ENCODE peak calls at places on chromosomes 13 and 19, in eight cellular contexts. C is right lobe of liver; P is skeletal muscle cell; M is fibroblast of mammary gland; W is stomach; J is aorta; U is choroid plexus epithelial cell; S is CD8-positive, alpha-beta T cell. A is an unnamed sample.

GRCh38 chr19:38162094-38162493 is 61.9 kb downstream of the DPF1 start:
- DNase-seq in C (no peak), P (no peak), M (no peak), W (no peak), J (no peak), U (no peak), S (no peak), A (no peak)

GRCh38 chr19:35043906-35044305 is 2.4 kb downstream of the HPN start:
- DNase-seq in C (no peak), P (no peak), M (no peak), W (no peak), J (no peak), U (no peak), S (no peak), A (peak; percentile 48)

GRCh38 chr13:21539687-21540086 is 64.3 kb downstream of the MICU2 start:
- DNase-seq in C (no peak), P (no peak), M (no peak), W (no peak), J (no peak), U (no peak), S (no peak), A (no peak)

GRCh38 chr13:84439108-84439507 is 556.8 kb upstream of the SLITRK1 start:
- DNase-seq in C (no peak), P (peak; percentile 15), M (peak; percentile 66), W (no peak), J (no peak), U (peak; percentile 54), S (no peak), A (no peak)

GRCh38 chr13:114076329-114076761 is 56.1 kb downstream of the RASA3 start:
- DNase-seq in C (no peak), P (no peak), M (no peak), W (no peak), J (no peak), U (no peak), S (no peak), A (peak; percentile 44)

GRCh38 chr19:38793186-38793585 is 4.2 kb downstream of the LGALS7B start:
- DNase-seq in C (no peak), P (no peak), M (peak; percentile 32), W (no peak), J (no peak), U (peak; percentile 64), S (no peak), A (no peak)

GRCh38 chr13:99876651-99877050 is 94.9 kb downstream of the ZIC5 start:
- DNase-seq in C (no peak), P (no peak), M (no peak), W (no peak), J (no peak), U (no peak), S (no peak), A (no peak)

GRCh38 chr13:75347925-75348324 is 134.0 kb downstream of the TBC1D4 start:
- DNase-seq in C (no peak), P (no peak), M (no peak), W (no peak), J (no peak), U (no peak), S (no peak), A (no peak)

GRCh38 chr19:4151623-4152022 is 1.8 kb upstream of the CREB3L3 start:
- DNase-seq in C (no peak), P (no peak), M (no peak), W (no peak), J (no peak), U (no peak), S (no peak), A (no peak)

GRCh38 chr13:28819748-28820098 is 416 bp upstream of the MTUS2 start:
- DNase-seq in C (peak; percentile 85), P (no peak), M (peak; percentile 19), W (peak; percentile 27), J (peak; percentile 92), U (peak; percentile 55), S (peak; percentile 17), A (peak; percentile 38)

GRCh38 chr13:29908411-29908810 is 58.0 kb upstream of the UBL3 start:
- DNase-seq in C (no peak), P (peak; percentile 64), M (peak; percentile 94), W (no peak), J (no peak), U (no peak), S (no peak), A (no peak)

GRCh38 chr19:18304496-18305312 is 18.2 kb downstream of the LSM4 start:
- DNase-seq in C (peak; percentile 90), P (peak; percentile 67), M (peak; percentile 86), W (peak; percentile 80), J (peak; percentile 97), U (peak; percentile 80), S (peak; percentile 86), A (peak; percentile 73)

GRCh38 chr13:111967572-111968201 is 99.3 kb upstream of the SOX1 start:
- DNase-seq in C (no peak), P (no peak), M (no peak), W (no peak), J (no peak), U (no peak), S (no peak), A (no peak)

GRCh38 chr19:11383706-11384048 is 437 bp downstream of the EPOR start:
- DNase-seq in C (no peak), P (no peak), M (no peak), W (no peak), J (no peak), U (no peak), S (no peak), A (no peak)

GRCh38 chr19:11380653-11381534 is 3.2 kb downstream of the EPOR start:
- DNase-seq in C (peak; percentile 91), P (peak; percentile 74), M (peak; percentile 93), W (peak; percentile 95), J (peak; percentile 96), U (peak; percentile 96), S (peak; percentile 96), A (peak; percentile 96)

GRCh38 chr19:11384778-11385129 is 640 bp upstream of the EPOR start:
- DNase-seq in C (no peak), P (no peak), M (no peak), W (no peak), J (no peak), U (no peak), S (no peak), A (no peak)

GRCh38 chr19:11381535-11382369 is 2.4 kb downstream of the EPOR start:
- DNase-seq in C (peak; percentile 76), P (peak; percentile 46), M (peak; percentile 93), W (peak; percentile 68), J (peak; percentile 91), U (peak; percentile 79), S (peak; percentile 62), A (peak; percentile 37)

GRCh38 chr19:11382898-11383705 is 1.0 kb downstream of the EPOR start:
- DNase-seq in C (peak; percentile 78), P (no peak), M (no peak), W (peak; percentile 71), J (peak; percentile 86), U (peak; percentile 16), S (peak; percentile 29), A (peak; percentile 48)
- H3K4me3 ChIP-seq in C (peak overlapping the region; percentile 42), P (peak overlapping the region; percentile 47), M (no peak overlapping the region), W (peak overlapping the region; percentile 44), J (no peak overlapping the region), U (peak overlapping the region; percentile 37), S (peak overlapping the region; percentile 14), A (peak overlapping the region; percentile 43)

GRCh38 chr19:6238643-6239281 is 41.0 kb downstream of the MLLT1 start:
- DNase-seq in C (peak; percentile 33), P (no peak), M (peak; percentile 77), W (peak; percentile 73), J (peak; percentile 83), U (peak; percentile 58), S (no peak), A (peak; percentile 74)

GRCh38 chr19:6239871-6240676 is 39.7 kb downstream of the MLLT1 start:
- DNase-seq in C (peak; percentile 19), P (no peak), M (no peak), W (no peak), J (peak; percentile 64), U (no peak), S (no peak), A (no peak)

GRCh38 chr19:6236310-6237291 is 43.2 kb downstream of the MLLT1 start:
- DNase-seq in C (peak; percentile 32), P (no peak), M (no peak), W (peak; percentile 99), J (peak; percentile 77), U (no peak), S (no peak), A (peak; percentile 95)

GRCh38 chr19:6239401-6239844 is 40.4 kb downstream of the MLLT1 start:
- DNase-seq in C (peak; percentile 38), P (no peak), M (peak; percentile 78), W (peak; percentile 66), J (peak; percentile 82), U (no peak), S (no peak), A (no peak)

DNA sequence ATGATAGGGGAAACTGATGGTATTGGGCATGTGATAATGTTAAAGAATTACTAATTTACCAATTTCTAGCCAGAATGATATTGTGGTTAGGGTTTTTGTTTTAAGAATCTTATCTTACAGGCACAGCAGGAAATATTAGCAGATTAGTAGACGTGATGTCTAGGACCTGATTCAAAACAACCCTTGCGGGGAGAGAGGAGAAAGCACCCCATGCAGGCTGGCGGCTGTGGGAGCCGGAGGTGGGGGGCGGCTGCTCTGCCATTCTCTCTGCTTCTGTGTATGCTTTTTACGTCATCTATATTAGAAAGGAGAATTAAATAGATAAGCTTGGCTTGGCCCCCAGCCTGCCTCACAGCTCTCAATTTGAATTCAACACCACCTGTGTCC is 41.5 kb downstream of the MLLT1 start:
- DNase-seq in C (no peak), P (no peak), M (no peak), W (no peak), J (no peak), U (peak; percentile 55), S (peak; percentile 31), A (no peak)
- H3K4me3 ChIP-seq in C (no peak overlapping the region), P (no peak overlapping the region), M (no peak overlapping the region), W (no peak overlapping the region), J (no peak overlapping the region), U (no peak overlapping the region), S (no peak overlapping the region), A (no peak overlapping the region)

GRCh38 chr13:85742355-85742754 is 56.9 kb downstream of the SLITRK6 start:
- DNase-seq in C (no peak), P (no peak), M (no peak), W (no peak), J (no peak), U (no peak), S (no peak), A (no peak)
- H3K4me3 ChIP-seq in C (no peak overlapping the region), P (no peak overlapping the region), M (no peak overlapping the region), W (no peak overlapping the region), J (no peak overlapping the region), U (no peak overlapping the region), S (no peak overlapping the region), A (no peak overlapping the region)

GRCh38 chr19:58561373-58562125 is 3.1 kb upstream of the UBE2M start:
- DNase-seq in C (no peak), P (no peak), M (no peak), W (no peak), J (no peak), U (no peak), S (no peak), A (peak; percentile 85)
- H3K4me3 ChIP-seq in C (no peak overlapping the region), P (peak overlapping the region; percentile 40), M (peak overlapping the region; percentile 24), W (peak overlapping the region; percentile 48), J (no peak overlapping the region), U (no peak overlapping the region), S (peak overlapping the region; percentile 60), A (peak overlapping the region; percentile 33)